ENCODE peak calls at places on chromosome 1, in five cellular contexts. S, D, L, O and N are unnamed samples.

GRCh38 chr1:109579496-109579895 is 31.1 kb downstream of the GNAI3 start:
- DNase-seq in S (no peak), D (no peak), L (no peak), O (no peak), N (no peak)

GRCh38 chr1:53617382-53618217 is 121.4 kb downstream of the GLIS1 start:
- DNase-seq in S (no peak), D (no peak), L (no peak), O (no peak), N (no peak)

GRCh38 chr1:204296431-204296988 is 63.2 kb downstream of the PLEKHA6 start:
- DNase-seq in S (peak), D (peak), L (no peak), O (no peak), N (no peak)

GRCh38 chr1:160954158-160955104 is at the start of gene ITLN2:
- DNase-seq in S (peak), D (no peak), L (no peak), O (no peak), N (no peak)

GRCh38 chr1:60280256-60280655 is 206.7 kb upstream of the C1orf87 start:
- DNase-seq in S (no peak), D (no peak), L (no peak), O (no peak), N (no peak)

GRCh38 chr1:78079580-78079979 is 33.8 kb downstream of the GIPC2 start:
- DNase-seq in S (no peak), D (no peak), L (no peak), O (no peak), N (no peak)

GRCh38 chr1:162882248-162882666 is 21.3 kb upstream of the CCDC190 start:
- DNase-seq in S (no peak), D (no peak), L (no peak), O (no peak), N (no peak)

GRCh38 chr1:203422656-203423055 is 53.0 kb upstream of the PRELP start:
- DNase-seq in S (no peak), D (no peak), L (no peak), O (no peak), N (no peak)

GRCh38 chr1:46582972-46583371 is 21.1 kb downstream of the MKNK1 start:
- DNase-seq in S (no peak), D (no peak), L (no peak), O (no peak), N (no peak)

GRCh38 chr1:70038025-70038424 is 167.4 kb downstream of the LRRC40 start:
- DNase-seq in S (no peak), D (no peak), L (no peak), O (no peak), N (no peak)

GRCh38 chr1:92994105-92994712 is 32.9 kb upstream of the DIPK1A start:
- DNase-seq in S (peak), D (peak), L (peak), O (peak), N (peak)

GRCh38 chr1:31380181-31380580 is 7.3 kb upstream of the FABP3 start:
- DNase-seq in S (no peak), D (no peak), L (no peak), O (no peak), N (no peak)

GRCh38 chr1:22702671-22703070 is 8.0 kb upstream of the EPHB2 start:
- DNase-seq in S (no peak), D (no peak), L (no peak), O (no peak), N (no peak)

GRCh38 chr1:110138956-110139355 is 11.3 kb upstream of the SLC6A17 start:
- DNase-seq in S (no peak), D (no peak), L (no peak), O (no peak), N (no peak)

GRCh38 chr1:92136316-92136715 is 56.2 kb downstream of the BTBD8 start:
- DNase-seq in S (no peak), D (no peak), L (no peak), O (no peak), N (no peak)

GRCh38 chr1:181659348-181659957 is 176.1 kb downstream of the CACNA1E start:
- DNase-seq in S (no peak), D (no peak), L (no peak), O (no peak), N (no peak)

GRCh38 chr1:98704474-98704873 is 43.0 kb downstream of the SNX7 start:
- DNase-seq in S (peak), D (no peak), L (no peak), O (no peak), N (no peak)

GRCh38 chr1:7615138-7615537 is 156.0 kb upstream of the VAMP3 start:
- DNase-seq in S (no peak), D (no peak), L (no peak), O (no peak), N (no peak)

GRCh38 chr1:246065592-246065991 is 441.5 kb downstream of the SMYD3 start:
- DNase-seq in S (no peak), D (no peak), L (no peak), O (no peak), N (no peak)

GRCh38 chr1:76959581-76959980 is 92.3 kb downstream of the ST6GALNAC5 start:
- DNase-seq in S (no peak), D (no peak), L (no peak), O (no peak), N (no peak)

GRCh38 chr1:242731446-242731845 is 206.9 kb upstream of the PLD5 start:
- DNase-seq in S (no peak), D (no peak), L (no peak), O (no peak), N (no peak)

GRCh38 chr1:201016211-201016651 is 7.3 kb downstream of the KIF21B start:
- DNase-seq in S (no peak), D (no peak), L (no peak), O (no peak), N (no peak)

GRCh38 chr1:208465266-208465665 is 221.1 kb upstream of the PLXNA2 start:
- DNase-seq in S (no peak), D (no peak), L (no peak), O (no peak), N (no peak)